ENCODE peak calls at places on chromosomes 7 and 10, in six cellular contexts. One of them, this sample, is unnamed.
A peak's percentile ranks its signal among the peaks of the same experiment; 100 is the strongest.

GRCh38 chr7:42222119-42222518 is 14.9 kb downstream of the GLI3 start:
- DNase-seq in fibroblast of pulmonary artery: no peak
- DNase-seq in psoas muscle: no peak
- DNase-seq in GM13976: no peak
- DNase-seq in NCI-H1694 treated with DMSO at 0.1 percent for 48 hours: no peak
- DNase-seq in naive B cell: no peak
- DNase-seq in this sample: no peak

GRCh38 chr7:115177832-115178231 is 255.9 kb downstream of the MDFIC start:
- DNase-seq in naive B cell: no peak
- DNase-seq in psoas muscle: no peak
- DNase-seq in fibroblast of pulmonary artery: no peak
- DNase-seq in GM13976: no peak
- DNase-seq in NCI-H1694 treated with DMSO at 0.1 percent for 48 hours: no peak
- DNase-seq in this sample: no peak

GRCh38 chr10:11018426-11018818 is 750 bp downstream of the CELF2 start:
- DNase-seq in NCI-H1694 treated with DMSO at 0.1 percent for 48 hours: no peak
- DNase-seq in psoas muscle: peak; percentile 60
- DNase-seq in fibroblast of pulmonary artery: no peak
- DNase-seq in naive B cell: no peak
- DNase-seq in GM13976: no peak
- DNase-seq in this sample: peak; percentile 23

GRCh38 chr7:151552352-151553028 is 32.8 kb upstream of the RHEB start:
- DNase-seq in GM13976: no peak
- DNase-seq in NCI-H1694 treated with DMSO at 0.1 percent for 48 hours: no peak
- DNase-seq in fibroblast of pulmonary artery: no peak
- DNase-seq in psoas muscle: no peak
- DNase-seq in naive B cell: no peak
- DNase-seq in this sample: no peak

GRCh38 chr10:70115948-70116682 is 16.5 kb downstream of the AIFM2 start:
- DNase-seq in naive B cell: peak; percentile 48
- DNase-seq in psoas muscle: peak; percentile 67
- DNase-seq in fibroblast of pulmonary artery: peak; percentile 29
- DNase-seq in GM13976: peak; percentile 85
- DNase-seq in NCI-H1694 treated with DMSO at 0.1 percent for 48 hours: peak; percentile 4
- DNase-seq in this sample: peak; percentile 58

GRCh38 chr10:84179059-84179710 is 5.6 kb downstream of the GPR15LG start:
- DNase-seq in psoas muscle: no peak
- DNase-seq in naive B cell: peak; percentile 47
- DNase-seq in NCI-H1694 treated with DMSO at 0.1 percent for 48 hours: peak; percentile 96
- DNase-seq in fibroblast of pulmonary artery: peak; percentile 17
- DNase-seq in GM13976: peak; percentile 66
- DNase-seq in this sample: no peak

GRCh38 chr10:19654576-19654975 is 161.7 kb upstream of the PLXDC2 start:
- DNase-seq in psoas muscle: no peak
- DNase-seq in naive B cell: no peak
- DNase-seq in fibroblast of pulmonary artery: peak; percentile 66
- DNase-seq in NCI-H1694 treated with DMSO at 0.1 percent for 48 hours: no peak
- DNase-seq in GM13976: no peak
- DNase-seq in this sample: no peak

GRCh38 chr7:39609084-39609461 is 14.3 kb upstream of the RALA start:
- DNase-seq in fibroblast of pulmonary artery: peak; percentile 89
- DNase-seq in NCI-H1694 treated with DMSO at 0.1 percent for 48 hours: no peak
- DNase-seq in psoas muscle: no peak
- DNase-seq in naive B cell: no peak
- DNase-seq in GM13976: no peak
- DNase-seq in this sample: no peak

GRCh38 chr10:112361951-112362770 is 11.8 kb upstream of the ACSL5 start:
- DNase-seq in psoas muscle: no peak
- DNase-seq in NCI-H1694 treated with DMSO at 0.1 percent for 48 hours: no peak
- DNase-seq in naive B cell: no peak
- DNase-seq in fibroblast of pulmonary artery: peak; percentile 81
- DNase-seq in GM13976: no peak
- DNase-seq in this sample: no peak

GRCh38 chr7:157299613-157300405 is 37.0 kb upstream of the DNAJB6 start:
- DNase-seq in fibroblast of pulmonary artery: no peak
- DNase-seq in GM13976: no peak
- DNase-seq in naive B cell: no peak
- DNase-seq in psoas muscle: peak; percentile 67
- DNase-seq in NCI-H1694 treated with DMSO at 0.1 percent for 48 hours: no peak
- DNase-seq in this sample: no peak

GRCh38 chr7:30168800-30169584 is 34.2 kb downstream of the MTURN start:
- DNase-seq in NCI-H1694 treated with DMSO at 0.1 percent for 48 hours: no peak
- DNase-seq in naive B cell: no peak
- DNase-seq in fibroblast of pulmonary artery: peak; percentile 77
- DNase-seq in GM13976: no peak
- DNase-seq in psoas muscle: no peak
- DNase-seq in this sample: no peak

GRCh38 chr10:116403740-116404250 is 23.9 kb upstream of the PNLIPRP3 start:
- DNase-seq in psoas muscle: no peak
- DNase-seq in GM13976: no peak
- DNase-seq in NCI-H1694 treated with DMSO at 0.1 percent for 48 hours: no peak
- DNase-seq in fibroblast of pulmonary artery: no peak
- DNase-seq in naive B cell: no peak
- DNase-seq in this sample: no peak

GRCh38 chr10:63384001-63384400 is 81.8 kb downstream of the JMJD1C start:
- DNase-seq in GM13976: no peak
- DNase-seq in psoas muscle: no peak
- DNase-seq in fibroblast of pulmonary artery: no peak
- DNase-seq in NCI-H1694 treated with DMSO at 0.1 percent for 48 hours: no peak
- DNase-seq in naive B cell: no peak
- DNase-seq in this sample: no peak

GRCh38 chr7:106001196-106001595 is 38.1 kb downstream of the CDHR3 start:
- DNase-seq in naive B cell: no peak
- DNase-seq in GM13976: no peak
- DNase-seq in psoas muscle: no peak
- DNase-seq in fibroblast of pulmonary artery: no peak
- DNase-seq in NCI-H1694 treated with DMSO at 0.1 percent for 48 hours: no peak
- DNase-seq in this sample: no peak

GRCh38 chr7:39950473-39951155 is 558 bp downstream of the CDK13 start:
- DNase-seq in fibroblast of pulmonary artery: peak; percentile 43
- DNase-seq in NCI-H1694 treated with DMSO at 0.1 percent for 48 hours: no peak
- DNase-seq in naive B cell: peak; percentile 44
- DNase-seq in psoas muscle: peak; percentile 83
- DNase-seq in GM13976: peak; percentile 43
- DNase-seq in this sample: peak; percentile 39

GRCh38 chr10:30432631-30433285 is 1.2 kb upstream of the MAP3K8 start:
- DNase-seq in naive B cell: no peak
- DNase-seq in NCI-H1694 treated with DMSO at 0.1 percent for 48 hours: no peak
- DNase-seq in GM13976: peak; percentile 65
- DNase-seq in psoas muscle: peak; percentile 60
- DNase-seq in fibroblast of pulmonary artery: no peak
- DNase-seq in this sample: no peak

This sample was measured in naive thymus-derived CD4-positive, alpha-beta T cell.